ENCODE peak calls at places on chromosomes 11 and 22, in seven cellular contexts. H, U, J, Y, A, Z and C are unnamed samples. For H3K36me3, the result is how much of the 10 kb centered on the place peaks cover.

GRCh38 chr11:114065094-114065493 is 5.6 kb downstream of the ZBTB16 start:
- DNase-seq in H (no peak), U (no peak), A (no peak), Y (no peak), J (no peak), Z (no peak), C (no peak)

GRCh38 chr11:88300888-88301477 is 36.6 kb downstream of the CTSC start:
- DNase-seq in H (no peak), Z (no peak), U (no peak), A (no peak), Y (no peak), J (no peak), C (no peak)

GRCh38 chr22:22424210-22424800 is 84.2 kb downstream of the ZNF280B start:
- DNase-seq in U (no peak), A (no peak), H (no peak), Z (no peak), Y (peak), J (no peak), C (no peak)

GRCh38 chr22:23243006-23243573 is 62.8 kb downstream of the BCR start:
- DNase-seq in Z (no peak), Y (no peak), A (no peak), U (no peak), J (no peak), H (no peak), C (no peak)

GRCh38 chr11:82315093-82315492 is 418.6 kb downstream of the FAM181B start:
- DNase-seq in U (no peak), Z (no peak), J (peak), A (no peak), Y (no peak), H (peak), C (no peak)

GRCh38 chr11:47267858-47268257 is 2.1 kb upstream of the MADD start:
- DNase-seq in Y (no peak), U (no peak), Z (no peak), J (no peak), A (no peak), H (no peak), C (no peak)

GRCh38 chr11:68569357-68569756 is 108.8 kb downstream of the PPP6R3 start:
- DNase-seq in A (no peak), Y (no peak), H (no peak), Z (no peak), J (no peak), U (no peak), C (no peak)

GRCh38 chr11:65864758-65865471 is 4.7 kb downstream of the MUS81 start:
- DNase-seq in A (no peak), J (no peak), Z (peak), Y (no peak), H (peak), U (no peak), C (no peak)

GRCh38 chr22:41776381-41776780 is 24.1 kb upstream of the CCDC134 start:
- DNase-seq in Y (no peak), U (no peak), Z (no peak), A (no peak), J (no peak), H (no peak), C (no peak)

GRCh38 chr11:75436806-75437205 is 3.8 kb upstream of the KLHL35 start:
- DNase-seq in J (no peak), H (no peak), U (no peak), A (no peak), Z (no peak), Y (no peak), C (no peak)

GRCh38 chr11:70650075-70650909 is 252.0 kb downstream of the CTTN start:
- DNase-seq in A (peak), H (peak), Y (no peak), Z (peak), J (peak), U (no peak), C (peak)

GRCh38 chr22:37681001-37681424 is 5.1 kb upstream of the NOL12 start:
- DNase-seq in U (no peak), Y (no peak), A (no peak), H (no peak), Z (no peak), J (peak), C (no peak)

GRCh38 chr22:20378110-20378509 is 15.8 kb upstream of the ZNF74 start:
- DNase-seq in Z (no peak), H (no peak), U (no peak), Y (no peak), J (no peak), A (no peak), C (no peak)

GRCh38 chr11:109783017-109783416 is 310.2 kb upstream of the ZC3H12C start:
- DNase-seq in U (no peak), Y (no peak), Z (no peak), A (no peak), H (no peak), J (no peak), C (no peak)

GRCh38 chr11:126598344-126599092 is 243.0 kb downstream of the ST3GAL4 start:
- DNase-seq in Z (no peak), H (no peak), J (no peak), A (no peak), U (no peak), Y (no peak), C (no peak)

GRCh38 chr11:35088676-35089075 is 50.3 kb upstream of the CD44 start:
- DNase-seq in H (no peak), Y (no peak), U (no peak), A (no peak), J (peak), Z (peak), C (no peak)

GRCh38 chr11:841981-842369 is 354 bp downstream of the POLR2L start:
- DNase-seq in Y (no peak), U (no peak), A (no peak), Z (no peak), H (no peak), J (no peak), C (no peak)

GRCh38 chr11:6377902-6378694 is 12.2 kb upstream of the SMPD1 start:
- DNase-seq in A (no peak), J (no peak), Z (no peak), H (no peak), U (no peak), Y (no peak), C (no peak)

GRCh38 chr11:87432006-87432405 is 394.3 kb downstream of the TMEM135 start:
- DNase-seq in U (peak), Y (no peak), H (no peak), A (no peak), J (peak), Z (peak), C (no peak)

GRCh38 chr11:6474806-6475500 is 1.2 kb upstream of the TRIM3 start:
- DNase-seq in Z (no peak), J (peak), A (no peak), U (no peak), Y (no peak), H (no peak), C (no peak)

GRCh38 chr11:128956401-128957203 is 13.9 kb upstream of the TP53AIP1 start:
- DNase-seq in J (peak), Y (no peak), A (peak), U (peak), H (no peak), Z (no peak), C (no peak)

GRCh38 chr22:49349841-49350381 is 477.8 kb downstream of the BRD1 start:
- DNase-seq in Y (no peak), U (no peak), Z (no peak), A (no peak), J (no peak), H (no peak), C (no peak)

GRCh38 chr11:19432370-19433163 is 191.8 kb upstream of the E2F8 start:
- DNase-seq in U (no peak), Y (no peak), J (peak), H (no peak), A (no peak), Z (no peak), C (no peak)

GRCh38 chr11:13205446-13205845 is 72.1 kb upstream of the BMAL1 start:
- DNase-seq in Y (no peak), H (no peak), A (no peak), Z (no peak), U (no peak), J (no peak), C (no peak)

GRCh38 chr11:113345978-113346377 is 31.6 kb downstream of the TTC12 start:
- DNase-seq in H (no peak), A (no peak), Y (no peak), U (no peak), Z (no peak), J (no peak), C (no peak)

GRCh38 chr22:37484115-37485005 is 1.8 kb downstream of the MFNG start:
- DNase-seq in Z (no peak), U (no peak), A (no peak), J (no peak), H (no peak), Y (peak), C (no peak)

GRCh38 chr22:26428515-26429457 is at the start of gene ASPHD2:
- DNase-seq in H (peak), U (no peak), J (peak), Z (no peak), A (no peak), Y (no peak), C (no peak)

GRCh38 chr11:125407046-125407445 is 89.0 kb downstream of the FEZ1 start:
- DNase-seq in J (peak), H (no peak), Z (no peak), A (no peak), U (no peak), Y (no peak), C (no peak)

GRCh38 chr11:60119708-60120107 is 31.2 kb downstream of the MS4A2 start:
- DNase-seq in H (no peak), Z (no peak), J (no peak), Y (no peak), A (no peak), U (no peak), C (no peak)

GRCh38 chr11:6402561-6402981 is 12.3 kb downstream of the SMPD1 start:
- DNase-seq in Y (no peak), Z (no peak), A (no peak), J (no peak), H (no peak), U (no peak), C (no peak)

GRCh38 chr11:6647282-6647679 is 8.3 kb downstream of the DCHS1 start:
- DNase-seq in Y (peak), H (no peak), J (peak), Z (no peak), A (no peak), U (peak), C (no peak)

GRCh38 chr11:76627541-76628082 is 42.9 kb downstream of the LRRC32 start:
- DNase-seq in Z (no peak), A (no peak), U (no peak), Y (peak), J (no peak), H (no peak), C (no peak)

GRCh38 chr11:74634537-74634936 is 42.2 kb downstream of the POLD3 start:
- DNase-seq in Z (no peak), H (no peak), U (no peak), J (peak), A (peak), Y (no peak), C (peak)

GRCh38 chr22:23431337-23432072 is 148.6 kb downstream of the IGLL1 start:
- DNase-seq in H (peak), A (no peak), Z (no peak), U (no peak), J (no peak), Y (no peak), C (no peak)

GRCh38 chr11:82902880-82903279 is 1.3 kb downstream of the DDIAS start:
- DNase-seq in H (no peak), U (no peak), Z (no peak), A (no peak), Y (no peak), J (no peak), C (no peak)

GRCh38 chr11:94876645-94877445 is 96.5 kb downstream of the CWC15 start:
- DNase-seq in A (peak), U (peak), Y (peak), H (peak), J (peak), Z (peak), C (peak)

GRCh38 chr11:94877446-94878200 is 95.7 kb downstream of the CWC15 start:
- DNase-seq in Y (peak), U (no peak), A (no peak), H (no peak), J (no peak), Z (no peak), C (no peak)

GRCh38 chr11:94871491-94872185 is 101.7 kb downstream of the CWC15 start:
- DNase-seq in Y (no peak), J (no peak), Z (no peak), U (no peak), H (no peak), A (no peak), C (no peak)

GRCh38 chr11:94876222-94876621 is 97.1 kb downstream of the CWC15 start:
- DNase-seq in U (no peak), Y (peak), J (no peak), A (no peak), Z (no peak), H (no peak), C (no peak)

DNA sequence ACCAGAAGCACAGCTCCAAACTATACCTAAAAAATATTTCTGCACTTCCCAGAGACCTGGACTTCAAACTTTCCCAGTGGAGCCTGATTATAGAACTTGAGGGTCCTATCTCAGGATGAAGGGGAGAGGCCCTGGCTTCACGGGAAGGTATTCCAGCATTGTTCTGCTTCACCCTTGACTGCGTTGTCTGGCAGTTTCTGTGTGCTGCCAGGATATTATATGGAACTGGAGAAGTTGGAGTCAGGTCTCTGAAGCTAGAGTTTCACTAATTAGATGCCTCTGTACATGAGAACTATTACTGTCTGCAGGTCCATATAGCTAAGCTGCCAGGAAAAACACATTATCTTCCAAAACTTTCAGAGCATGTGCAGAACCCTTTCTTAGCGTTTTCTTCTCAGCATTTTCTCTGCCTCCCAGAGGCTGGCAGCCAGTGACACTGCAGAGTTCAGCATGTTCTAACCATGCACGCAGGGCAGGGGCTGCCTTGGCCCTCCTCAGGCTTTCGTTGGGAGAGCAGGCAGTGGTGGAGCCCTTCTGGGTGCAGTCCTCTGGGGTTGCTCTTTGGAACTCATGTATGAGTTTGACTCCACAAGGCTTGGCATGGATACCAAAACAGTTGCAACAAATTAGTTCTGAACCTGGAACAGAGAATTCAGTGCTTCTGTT is 99.3 kb downstream of the CWC15 start:
- DNase-seq in J (no peak), A (no peak), U (no peak), Y (peak), H (no peak), Z (no peak), C (no peak)
- H3K36me3 ChIP-seq in J (under half), A (under half), U (under half), Y (half or more), H (under half), Z (under half), C (under half)

DNA sequence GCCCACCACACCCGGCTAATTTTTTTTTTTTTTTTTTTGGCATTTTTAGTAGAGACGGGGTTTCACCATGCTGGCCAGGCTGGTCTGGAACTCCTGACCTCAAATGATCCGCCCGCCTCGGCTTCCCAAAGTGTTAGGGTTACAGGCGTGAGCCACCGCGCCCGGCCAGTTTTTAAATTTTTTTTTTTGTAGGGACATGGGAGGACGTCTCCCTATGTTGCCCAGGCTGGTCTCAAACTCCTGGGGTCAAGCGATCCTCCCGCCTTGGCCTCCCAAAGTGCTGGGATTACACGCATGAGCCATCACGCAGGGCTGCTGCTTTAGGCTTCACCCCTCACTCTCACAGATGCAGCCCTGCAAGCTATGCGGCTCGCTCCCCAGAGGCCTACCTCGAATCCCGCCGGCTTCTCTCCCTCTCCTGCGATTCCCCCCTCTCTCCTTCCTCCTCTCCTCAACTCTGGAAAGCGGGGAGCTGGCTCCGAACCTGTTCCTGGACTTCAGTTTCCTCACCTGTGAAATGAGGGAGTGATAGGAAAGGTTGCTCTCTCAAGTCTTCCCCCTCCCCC is 926 bp downstream of the CCDC157 start:
- DNase-seq in A (no peak), J (no peak), Z (no peak), H (no peak), Y (no peak), U (no peak), C (no peak)
- H3K4me3 ChIP-seq in A (peak), J (peak), Z (no peak), H (peak), Y (peak), U (no peak), C (no peak)

GRCh38 chr22:47135338-47135737 is 372.9 kb downstream of the TBC1D22A start:
- DNase-seq in H (no peak), U (no peak), A (no peak), Z (no peak), J (no peak), Y (no peak), C (no peak)
- H3K36me3 ChIP-seq in H (under half), U (under half), A (under half), Z (under half), J (under half), Y (under half), C (under half)

GRCh38 chr11:118914178-118914918 is 11.4 kb downstream of the BCL9L start:
- DNase-seq in J (no peak), Y (no peak), A (no peak), H (peak), U (no peak), Z (no peak), C (no peak)
- H3K4me3 ChIP-seq in J (no peak), Y (peak), A (peak), H (no peak), U (no peak), Z (no peak), C (no peak)

GRCh38 chr11:28086569-28086968 is 21.4 kb downstream of the KIF18A start:
- DNase-seq in A (no peak), Y (no peak), J (peak), U (no peak), H (no peak), Z (no peak), C (no peak)
- H3K36me3 ChIP-seq in A (under half), Y (under half), J (under half), U (under half), H (under half), Z (half or more), C (under half)

GRCh38 chr11:3162410-3163240 is 2.5 kb downstream of the OSBPL5 start:
- DNase-seq in A (no peak), Z (no peak), U (no peak), H (peak), J (no peak), Y (no peak), C (no peak)
- H3K4me3 ChIP-seq in A (no peak), Z (no peak), U (peak), H (no peak), J (peak), Y (no peak), C (no peak)

GRCh38 chr11:122128146-122128545 is 12.1 kb upstream of the BLID start:
- DNase-seq in J (no peak), U (no peak), Y (no peak), A (no peak), H (no peak), Z (no peak), C (no peak)

GRCh38 chr11:122122179-122122578 is 6.2 kb upstream of the BLID start:
- DNase-seq in J (peak), Z (no peak), Y (no peak), U (no peak), H (no peak), A (no peak), C (no peak)

GRCh38 chr11:122127020-122127419 is 11.0 kb upstream of the BLID start:
- DNase-seq in J (peak), Z (no peak), H (no peak), Y (no peak), A (no peak), U (no peak), C (no peak)

GRCh38 chr11:122123258-122123929 is 7.4 kb upstream of the BLID start:
- DNase-seq in U (no peak), H (no peak), Z (no peak), A (no peak), J (peak), Y (no peak), C (no peak)

DNA sequence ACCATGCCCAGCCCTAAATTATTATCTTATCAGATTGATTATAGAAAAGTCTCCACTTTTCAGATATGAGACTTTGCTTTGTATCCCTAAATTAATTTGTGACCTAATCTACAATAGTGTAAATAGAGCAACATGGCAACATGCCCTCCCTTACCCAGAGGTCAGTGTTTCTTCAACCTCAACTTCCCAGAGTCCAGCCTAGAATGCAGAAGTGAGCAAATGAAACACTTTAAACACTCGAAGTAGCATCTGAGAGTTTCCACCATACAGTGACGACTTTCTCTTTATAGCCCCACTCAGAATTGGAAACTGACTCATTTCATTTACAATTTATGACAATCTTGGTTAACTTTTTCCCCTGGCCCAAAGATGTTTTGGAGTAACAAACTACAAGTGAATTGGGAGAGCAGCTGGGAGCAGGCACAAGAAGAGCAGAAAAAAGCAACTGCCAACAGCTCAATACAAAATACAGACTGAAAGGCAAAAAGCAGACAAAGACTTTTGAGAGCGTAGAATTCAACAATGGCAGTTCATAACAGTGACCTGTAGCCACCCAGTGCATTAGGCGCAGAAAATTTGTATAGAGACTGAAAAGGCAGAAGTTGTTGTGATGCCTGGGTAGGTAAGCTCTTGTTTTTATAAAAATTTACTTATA is 10.1 kb upstream of the BLID start:
- DNase-seq in A (no peak), Y (no peak), H (no peak), J (no peak), U (no peak), Z (no peak), C (no peak)
- H3K36me3 ChIP-seq in A (under half), Y (under half), H (under half), J (half or more), U (under half), Z (under half), C (under half)